ENCODE peak calls at places on chromosome 19, in six cellular contexts. N is GM04503, D is fibroblast of lung, Q is Caki2, G is T-helper 2 cell, V is fibroblast of gingiva. E is an unnamed sample.

GRCh38 chr19:31337007-31337914 is 12.0 kb downstream of the TSHZ3 start:
- DNase-seq in N (no peak), G (no peak), Q (no peak), D (no peak), V (no peak), E (no peak)

GRCh38 chr19:54955356-54955755 is 8.0 kb upstream of the NLRP7 start:
- DNase-seq in N (no peak), G (no peak), D (peak; percentile 80), V (no peak), Q (no peak), E (no peak)

GRCh38 chr19:48342841-48343540 is 17.6 kb downstream of the EMP3 start:
- DNase-seq in Q (no peak), G (no peak), V (no peak), N (no peak), D (peak; percentile 35), E (no peak)

GRCh38 chr19:45560686-45561085 is 23.9 kb downstream of the OPA3 start:
- DNase-seq in Q (no peak), N (no peak), G (no peak), V (no peak), D (no peak), E (no peak)

GRCh38 chr19:58154287-58154678 is 3.7 kb upstream of the ZNF329 start:
- DNase-seq in G (no peak), N (peak; percentile 18), Q (no peak), D (peak; percentile 61), V (peak; percentile 76), E (no peak)

GRCh38 chr19:45515081-45515624 is 7.9 kb downstream of the VASP start:
- DNase-seq in G (no peak), V (no peak), N (no peak), D (no peak), Q (no peak), E (no peak)

GRCh38 chr19:41945135-41945766 is 13.9 kb downstream of the RABAC1 start:
- DNase-seq in D (no peak), G (peak; percentile 92), V (no peak), Q (no peak), N (no peak), E (no peak)

GRCh38 chr19:42440357-42441046 is 2.2 kb downstream of the CXCL17 start:
- DNase-seq in Q (peak; percentile 21), V (peak; percentile 60), G (peak; percentile 75), D (peak; percentile 49), N (no peak), E (peak; percentile 26)

GRCh38 chr19:29772696-29773095 is 39.1 kb upstream of the CCNE1 start:
- DNase-seq in D (no peak), Q (no peak), G (no peak), V (no peak), N (no peak), E (no peak)

GRCh38 chr19:33470686-33471085 is 50.9 kb downstream of the PEPD start:
- DNase-seq in G (no peak), V (no peak), N (no peak), D (no peak), Q (no peak), E (no peak)

GRCh38 chr19:15640294-15640903 is at the start of gene CYP4F3:
- DNase-seq in Q (peak; percentile 98), G (no peak), V (no peak), D (no peak), N (no peak), E (peak; percentile 30)

GRCh38 chr19:8163781-8164180 is 14.4 kb upstream of the FBN3 start:
- DNase-seq in N (no peak), G (no peak), V (no peak), D (no peak), Q (no peak), E (no peak)

GRCh38 chr19:5343848-5344247 is 3.2 kb upstream of the PTPRS start:
- DNase-seq in Q (no peak), N (peak; percentile 61), G (no peak), V (peak; percentile 71), D (peak; percentile 58), E (no peak)

GRCh38 chr19:49447485-49448431 is 3.9 kb downstream of the PIH1D1 start:
- DNase-seq in V (no peak), Q (no peak), N (no peak), D (peak; percentile 15), G (peak; percentile 26), E (no peak)

GRCh38 chr19:5393088-5393487 is 52.5 kb upstream of the PTPRS start:
- DNase-seq in D (no peak), Q (no peak), G (no peak), V (no peak), N (no peak), E (no peak)

GRCh38 chr19:47190167-47190727 is 40.8 kb downstream of the BBC3 start:
- DNase-seq in N (no peak), G (peak; percentile 90), Q (peak; percentile 95), D (peak; percentile 89), V (peak; percentile 80), E (peak; percentile 69)

GRCh38 chr19:19538077-19538764 is at the start of gene CILP2:
- DNase-seq in G (no peak), N (no peak), D (no peak), V (no peak), Q (no peak), E (no peak)

GRCh38 chr19:3976495-3977241 is 5.8 kb upstream of the DAPK3 start:
- DNase-seq in G (no peak), N (no peak), V (no peak), D (peak; percentile 31), Q (no peak), E (no peak)

GRCh38 chr19:40717880-40718773 is 1.2 kb downstream of the ITPKC start:
- DNase-seq in D (peak; percentile 10), V (no peak), Q (peak; percentile 54), N (no peak), G (peak; percentile 14), E (no peak)

GRCh38 chr19:48616041-48616436 is 1.2 kb upstream of the FAM83E start:
- DNase-seq in N (no peak), D (no peak), Q (no peak), G (peak; percentile 59), V (no peak), E (no peak)

GRCh38 chr19:42076375-42076944 is 494 bp downstream of the ZNF574 start:
- DNase-seq in N (no peak), Q (no peak), V (no peak), G (no peak), D (no peak), E (no peak)